ENCODE peak calls at places on chromosomes 4 and X, in four cellular contexts. One of them, this sample, is unnamed.

GRCh38 chr4:7902101-7902553 is 37.5 kb downstream of the AFAP1 start:
- DNase-seq in K562: no peak
- DNase-seq in GM12891: no peak
- DNase-seq in GM12878: no peak
- DNase-seq in this sample: no peak

GRCh38 chr4:41287852-41288251 is 31.1 kb downstream of the UCHL1 start:
- DNase-seq in K562: no peak
- DNase-seq in GM12891: no peak
- DNase-seq in GM12878: no peak
- DNase-seq in this sample: no peak

GRCh38 chr4:22385615-22386014 is 130.3 kb downstream of the ADGRA3 start:
- DNase-seq in K562: no peak
- DNase-seq in GM12891: no peak
- DNase-seq in GM12878: no peak
- DNase-seq in this sample: no peak

GRCh38 chrX:11543249-11543648 is 122.5 kb downstream of the ARHGAP6 start:
- DNase-seq in K562: no peak
- DNase-seq in GM12891: no peak
- DNase-seq in GM12878: no peak
- DNase-seq in this sample: no peak

GRCh38 chr4:163748474-163748873 is 254.0 kb downstream of the TMA16 start:
- DNase-seq in K562: no peak
- DNase-seq in GM12891: no peak
- DNase-seq in GM12878: no peak
- DNase-seq in this sample: no peak

GRCh38 chrX:63581390-63581789 is 203.6 kb downstream of the ARHGEF9 start:
- DNase-seq in K562: no peak
- DNase-seq in GM12891: no peak
- DNase-seq in GM12878: no peak
- DNase-seq in this sample: no peak

GRCh38 chr4:82691431-82691830 is 107.2 kb downstream of the SCD5 start:
- DNase-seq in K562: no peak
- DNase-seq in GM12891: no peak
- DNase-seq in GM12878: no peak
- DNase-seq in this sample: no peak

GRCh38 chr4:154491731-154492249 is at the start of gene DCHS2:
- DNase-seq in K562: peak; percentile 76
- DNase-seq in GM12891: peak; percentile 37
- DNase-seq in GM12878: no peak
- DNase-seq in this sample: no peak

GRCh38 chrX:18424482-18425198 is 768 bp upstream of the CDKL5 start:
- DNase-seq in K562: no peak
- DNase-seq in GM12891: no peak
- DNase-seq in GM12878: no peak
- DNase-seq in this sample: no peak

GRCh38 chrX:6748595-6748994 is 213.7 kb upstream of the VCX3A start:
- DNase-seq in K562: no peak
- DNase-seq in GM12891: no peak
- DNase-seq in GM12878: no peak
- DNase-seq in this sample: no peak

GRCh38 chr4:140816806-140817205 is 60.6 kb upstream of the TBC1D9 start:
- DNase-seq in K562: no peak
- DNase-seq in GM12891: no peak
- DNase-seq in GM12878: no peak
- DNase-seq in this sample: no peak

GRCh38 chr4:73068496-73069337 is 799 bp downstream of the COX18 start:
- DNase-seq in K562: no peak
- DNase-seq in GM12891: no peak
- DNase-seq in GM12878: peak; percentile 17
- DNase-seq in this sample: peak; percentile 42

GRCh38 chr4:76783836-76784235 is 114.1 kb downstream of the SOWAHB start:
- DNase-seq in K562: no peak
- DNase-seq in GM12891: no peak
- DNase-seq in GM12878: no peak
- DNase-seq in this sample: no peak

GRCh38 chr4:99848576-99848975 is 31.9 kb downstream of the DAPP1 start:
- DNase-seq in K562: no peak
- DNase-seq in GM12891: no peak
- DNase-seq in GM12878: peak; percentile 68
- DNase-seq in this sample: no peak

GRCh38 chr4:111399523-111400135 is 745.6 kb upstream of the FAM241A start:
- DNase-seq in K562: no peak
- DNase-seq in GM12891: no peak
- DNase-seq in GM12878: no peak
- DNase-seq in this sample: no peak

GRCh38 chr4:151436093-151436518 is 27.1 kb downstream of the FHIP1A start:
- DNase-seq in K562: no peak
- DNase-seq in GM12891: no peak
- DNase-seq in GM12878: no peak
- DNase-seq in this sample: no peak

GRCh38 chrX:114626323-114626722 is 42.4 kb downstream of the HTR2C start:
- DNase-seq in K562: peak; percentile 10
- DNase-seq in GM12891: no peak
- DNase-seq in GM12878: no peak
- DNase-seq in this sample: no peak

GRCh38 chr4:69489856-69490255 is 5.8 kb downstream of the UGT2B4 start:
- DNase-seq in K562: no peak
- DNase-seq in GM12891: no peak
- DNase-seq in GM12878: no peak
- DNase-seq in this sample: no peak

DNA sequence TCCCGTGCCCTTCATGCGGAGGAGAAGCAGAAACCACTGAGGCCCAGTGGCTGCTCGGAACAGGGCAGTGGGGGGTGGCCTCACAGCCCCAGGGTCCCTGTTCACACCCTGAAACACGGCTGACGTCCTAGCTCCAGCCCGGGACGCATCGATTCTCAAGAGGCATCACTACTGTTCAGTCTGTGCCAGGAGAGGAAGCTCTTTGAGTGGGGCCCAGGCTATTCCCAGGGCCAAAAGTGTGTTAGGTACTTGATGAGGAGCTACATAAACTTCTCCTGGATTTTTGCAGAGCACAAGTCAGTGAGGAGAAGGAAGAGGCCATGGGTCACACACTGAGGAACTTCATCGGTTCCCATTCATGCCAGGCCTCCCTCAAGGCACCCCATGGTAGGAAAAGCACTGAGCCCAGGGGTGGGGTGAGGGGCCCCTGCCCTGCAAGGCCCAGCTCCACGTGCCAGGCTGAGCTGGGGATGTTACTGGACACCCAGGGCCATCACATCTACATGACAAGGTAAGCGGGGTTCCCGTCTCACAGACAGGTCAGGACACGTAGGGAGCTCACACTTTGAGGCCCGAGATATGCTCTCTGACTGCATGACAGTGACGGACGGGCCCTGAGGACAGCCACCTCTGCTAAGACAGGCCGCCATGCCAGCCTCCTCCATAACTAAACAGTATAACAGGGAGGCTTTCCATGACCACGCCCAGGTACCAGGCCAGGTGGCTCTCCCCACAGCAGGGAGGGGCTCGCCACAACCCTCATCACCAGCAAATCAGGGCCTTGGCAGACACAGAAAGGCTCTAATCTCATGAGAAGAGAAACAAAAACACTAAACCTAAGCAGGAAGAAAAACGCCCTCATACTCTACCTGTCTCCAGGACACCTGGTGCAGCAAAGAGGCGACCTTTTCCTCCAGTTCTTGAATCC is 12.4 kb downstream of the TNIP2 start:
- DNase-seq in K562: no peak
- DNase-seq in GM12891: no peak
- DNase-seq in GM12878: no peak
- DNase-seq in this sample: no peak
- TF ChIP-seq SPI1 in K562: no peak
- TF ChIP-seq SPI1 in GM12891: no peak
- TF ChIP-seq SPI1 in GM12878: no peak
- TF ChIP-seq SPI1 in this sample: no peak

GRCh38 chr4:113013746-113014145 is 35.7 kb upstream of the ANK2 start:
- DNase-seq in K562: no peak
- DNase-seq in GM12891: no peak
- DNase-seq in GM12878: no peak
- DNase-seq in this sample: no peak

GRCh38 chr4:113012122-113012725 is 37.2 kb upstream of the ANK2 start:
- DNase-seq in K562: no peak
- DNase-seq in GM12891: no peak
- DNase-seq in GM12878: no peak
- DNase-seq in this sample: no peak

GRCh38 chr4:113016377-113016776 is 33.1 kb upstream of the ANK2 start:
- DNase-seq in K562: no peak
- DNase-seq in GM12891: no peak
- DNase-seq in GM12878: no peak
- DNase-seq in this sample: no peak

GRCh38 chr4:113008726-113009125 is 40.7 kb upstream of the ANK2 start:
- DNase-seq in K562: no peak
- DNase-seq in GM12891: no peak
- DNase-seq in GM12878: no peak
- DNase-seq in this sample: no peak

GRCh38 chr4:113012776-113013175 is 36.7 kb upstream of the ANK2 start:
- DNase-seq in K562: no peak
- DNase-seq in GM12891: no peak
- DNase-seq in GM12878: no peak
- DNase-seq in this sample: no peak
- TF ChIP-seq SPI1 in K562: no peak
- TF ChIP-seq SPI1 in GM12891: no peak
- TF ChIP-seq SPI1 in GM12878: no peak
- TF ChIP-seq SPI1 in this sample: no peak

DNA sequence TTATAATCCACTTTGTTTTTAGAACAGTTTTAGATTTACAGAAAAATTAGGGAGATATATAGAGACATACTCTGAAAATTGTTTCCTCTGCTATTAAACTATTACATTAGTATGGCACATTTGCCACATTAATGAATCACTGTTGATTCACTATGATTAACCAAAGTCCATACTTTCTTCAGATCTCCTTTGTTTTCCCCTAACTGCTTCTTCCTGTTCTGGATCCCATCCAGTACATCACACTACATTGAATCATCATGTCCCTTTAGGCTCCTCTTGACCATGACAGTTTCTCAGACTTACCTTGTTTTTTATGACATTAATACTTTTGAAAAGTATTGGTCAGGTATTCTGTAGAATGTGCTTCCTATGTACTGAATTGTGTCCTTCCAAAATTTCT is 109.2 kb upstream of the EDNRA start:
- DNase-seq in K562: no peak
- DNase-seq in GM12891: no peak
- DNase-seq in GM12878: no peak
- DNase-seq in this sample: no peak
- TF ChIP-seq SPI1 in K562: no peak
- TF ChIP-seq SPI1 in GM12891: no peak
- TF ChIP-seq SPI1 in GM12878: no peak
- TF ChIP-seq SPI1 in this sample: no peak

DNA sequence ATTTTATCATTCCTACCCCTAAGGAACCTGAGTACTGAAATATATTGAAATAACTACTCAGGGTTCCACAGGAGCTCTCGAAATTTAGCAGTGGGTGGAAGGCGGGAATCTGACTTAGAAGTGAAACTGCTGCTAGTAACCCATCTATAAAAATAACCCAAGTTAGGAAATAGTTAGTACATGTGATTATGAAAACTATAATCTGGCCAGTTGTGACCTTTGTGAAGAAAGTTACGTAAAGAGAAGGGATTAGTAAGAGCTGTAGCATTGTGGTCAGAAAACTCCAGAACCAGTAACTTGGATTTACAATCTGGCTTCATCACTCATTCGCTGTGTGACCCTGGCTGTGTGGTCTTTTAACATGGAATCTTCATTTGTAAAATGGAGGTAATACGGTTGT is 175.5 kb downstream of the RAPGEF2 start:
- DNase-seq in K562: no peak
- DNase-seq in GM12891: no peak
- DNase-seq in GM12878: no peak
- DNase-seq in this sample: no peak
- TF ChIP-seq SPI1 in K562: no peak
- TF ChIP-seq SPI1 in GM12891: no peak
- TF ChIP-seq SPI1 in GM12878: no peak
- TF ChIP-seq SPI1 in this sample: no peak

GRCh38 chr4:156976147-156976546 is 4.5 kb upstream of the PDGFC start:
- DNase-seq in K562: no peak
- DNase-seq in GM12891: no peak
- DNase-seq in GM12878: no peak
- DNase-seq in this sample: no peak
- TF ChIP-seq SPI1 in K562: no peak
- TF ChIP-seq SPI1 in GM12891: no peak
- TF ChIP-seq SPI1 in GM12878: no peak
- TF ChIP-seq SPI1 in this sample: no peak

GRCh38 chrX:148928803-148929202 is 428.4 kb downstream of the AFF2 start:
- DNase-seq in K562: no peak
- DNase-seq in GM12891: no peak
- DNase-seq in GM12878: no peak
- DNase-seq in this sample: no peak
- TF ChIP-seq SPI1 in K562: no peak
- TF ChIP-seq SPI1 in GM12891: no peak
- TF ChIP-seq SPI1 in GM12878: no peak
- TF ChIP-seq SPI1 in this sample: no peak

GRCh38 chrX:147174596-147174995 is 360.1 kb upstream of the CXorf51A start:
- DNase-seq in K562: no peak
- DNase-seq in GM12891: no peak
- DNase-seq in GM12878: no peak
- DNase-seq in this sample: no peak
- TF ChIP-seq SPI1 in K562: no peak
- TF ChIP-seq SPI1 in GM12891: no peak
- TF ChIP-seq SPI1 in GM12878: no peak
- TF ChIP-seq SPI1 in this sample: no peak